ENCODE peak calls at places on chromosomes 2 and 18, in five cellular contexts. L, A, C, I and D are unnamed samples.

GRCh38 chr2:159399716-159400525 is 113.4 kb upstream of the WDSUB1 start:
- DNase-seq in A (no peak), C (peak; percentile 11), L (no peak), I (no peak), D (no peak)

GRCh38 chr2:180622122-180622918 is 358.1 kb upstream of the UBE2E3 start:
- DNase-seq in A (no peak), I (no peak), C (peak; percentile 33), L (no peak), D (no peak)

GRCh38 chr2:37472959-37473358 is 128.5 kb downstream of the QPCT start:
- DNase-seq in C (peak; percentile 37), A (no peak), I (no peak), L (no peak), D (no peak)

GRCh38 chr2:96806468-96807126 is 9.5 kb upstream of the CNNM3 start:
- DNase-seq in L (no peak), C (no peak), I (peak; percentile 70), A (no peak), D (no peak)

GRCh38 chr2:26122633-26123032 is 50.3 kb upstream of the GAREM2 start:
- DNase-seq in A (no peak), C (no peak), L (no peak), I (no peak), D (no peak)

GRCh38 chr2:144230057-144230451 is 289.9 kb downstream of the ZEB2 start:
- DNase-seq in L (no peak), I (no peak), C (no peak), A (no peak), D (no peak)

GRCh38 chr2:160970052-160970846 is 190.0 kb upstream of the TANK start:
- DNase-seq in I (peak; percentile 55), A (peak; percentile 28), C (peak; percentile 85), L (no peak), D (peak; percentile 27)

GRCh38 chr18:24656044-24656443 is 195.6 kb downstream of the HRH4 start:
- DNase-seq in A (no peak), C (no peak), L (no peak), I (no peak), D (no peak)

GRCh38 chr2:166521155-166521554 is 27.1 kb upstream of the SCN7A start:
- DNase-seq in I (no peak), A (no peak), L (no peak), C (no peak), D (no peak)

GRCh38 chr2:184551631-184552030 is 46.7 kb upstream of the ZNF804A start:
- DNase-seq in A (no peak), I (no peak), C (no peak), L (no peak), D (no peak)

GRCh38 chr2:189179607-189179979 is at the start of gene COL5A2:
- DNase-seq in I (peak; percentile 47), C (peak; percentile 86), A (peak; percentile 24), L (no peak), D (peak; percentile 40)

GRCh38 chr2:68732533-68732932 is 2.1 kb upstream of the ARHGAP25 start:
- DNase-seq in A (no peak), C (no peak), L (no peak), I (no peak), D (no peak)

GRCh38 chr18:62979172-62979571 is 263.8 kb downstream of the PHLPP1 start:
- DNase-seq in C (no peak), L (peak; percentile 60), A (no peak), I (peak; percentile 55), D (peak; percentile 66)

GRCh38 chr2:104412384-104412783 is 441.5 kb upstream of the POU3F3 start:
- DNase-seq in L (no peak), I (peak; percentile 70), A (peak; percentile 33), C (peak; percentile 35), D (no peak)

GRCh38 chr2:195411219-195411687 is 245.8 kb upstream of the SLC39A10 start:
- DNase-seq in C (no peak), L (no peak), I (no peak), A (no peak), D (no peak)

GRCh38 chr2:33583194-33583938 is 15.7 kb downstream of the FAM98A start:
- DNase-seq in A (no peak), L (no peak), I (peak; percentile 63), C (peak; percentile 46), D (peak; percentile 23)

GRCh38 chr18:55763298-55763697 is 175.3 kb upstream of the TCF4 start:
- DNase-seq in C (peak; percentile 16), I (no peak), L (no peak), A (no peak), D (no peak)

GRCh38 chr2:217695033-217695520 is 307.7 kb downstream of the TNS1 start:
- DNase-seq in I (no peak), A (no peak), L (no peak), C (no peak), D (no peak)

GRCh38 chr18:48333563-48333962 is 75.6 kb downstream of the ZBTB7C start:
- DNase-seq in I (no peak), L (no peak), A (no peak), C (no peak), D (no peak)

GRCh38 chr18:59155140-59155539 is 15.5 kb downstream of the SEC11C start:
- DNase-seq in A (no peak), I (no peak), L (no peak), C (peak; percentile 2), D (no peak)

GRCh38 chr2:123695449-123695848 is 329.6 kb upstream of the CNTNAP5 start:
- DNase-seq in I (no peak), L (no peak), C (no peak), A (no peak), D (no peak)

DNA sequence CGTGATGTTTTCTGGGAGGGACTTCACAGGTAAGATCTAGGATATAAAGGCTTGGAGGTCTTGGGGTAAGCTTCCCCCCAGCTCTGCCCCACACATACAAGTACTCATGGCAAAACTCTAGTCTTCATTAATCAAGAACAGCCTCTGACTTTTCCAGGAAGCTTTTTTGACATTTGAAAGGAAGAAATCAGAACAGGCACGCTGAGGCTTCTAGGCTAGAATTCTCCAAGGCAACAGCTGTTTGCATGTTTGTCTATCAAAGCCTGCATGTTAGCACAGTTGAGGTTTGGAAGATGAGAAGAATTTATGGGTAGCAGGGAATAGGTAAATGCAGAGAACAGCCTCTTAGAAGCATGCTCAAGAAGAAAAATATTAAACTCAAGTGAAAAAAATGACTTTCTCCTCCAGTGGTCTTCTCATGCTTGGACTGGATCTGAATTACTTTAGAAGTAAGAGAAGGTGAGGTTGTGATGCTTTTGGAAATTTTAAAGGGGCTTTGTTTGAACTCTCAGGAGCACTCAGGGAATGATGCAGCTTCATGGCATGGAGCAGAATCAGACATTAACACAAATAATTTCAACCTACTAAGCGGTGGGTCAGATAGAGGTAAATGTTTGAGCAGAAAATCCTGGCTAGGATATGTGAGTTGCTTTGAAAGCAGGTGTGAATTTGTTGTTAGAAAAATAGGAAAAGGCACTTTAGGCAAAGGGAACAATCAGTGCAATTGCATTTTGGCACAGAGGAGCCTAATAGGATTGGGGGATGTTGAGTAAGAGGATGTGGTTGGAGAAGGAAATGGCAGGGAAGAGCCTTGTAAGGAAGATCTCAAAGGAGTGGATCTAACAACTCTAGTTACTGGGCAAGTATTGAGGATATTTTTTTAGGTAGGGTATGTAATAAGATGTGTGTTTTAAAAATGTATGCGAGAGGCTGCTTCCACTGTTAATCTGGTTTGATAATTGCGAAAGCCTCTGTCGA is 76.2 kb downstream of the DDX1 start:
- DNase-seq in I (no peak), C (no peak), L (no peak), A (no peak), D (no peak)
- TF ChIP-seq POLR2A in I (no peak), C (no peak), L (no peak), A (no peak), D (no peak)

DNA sequence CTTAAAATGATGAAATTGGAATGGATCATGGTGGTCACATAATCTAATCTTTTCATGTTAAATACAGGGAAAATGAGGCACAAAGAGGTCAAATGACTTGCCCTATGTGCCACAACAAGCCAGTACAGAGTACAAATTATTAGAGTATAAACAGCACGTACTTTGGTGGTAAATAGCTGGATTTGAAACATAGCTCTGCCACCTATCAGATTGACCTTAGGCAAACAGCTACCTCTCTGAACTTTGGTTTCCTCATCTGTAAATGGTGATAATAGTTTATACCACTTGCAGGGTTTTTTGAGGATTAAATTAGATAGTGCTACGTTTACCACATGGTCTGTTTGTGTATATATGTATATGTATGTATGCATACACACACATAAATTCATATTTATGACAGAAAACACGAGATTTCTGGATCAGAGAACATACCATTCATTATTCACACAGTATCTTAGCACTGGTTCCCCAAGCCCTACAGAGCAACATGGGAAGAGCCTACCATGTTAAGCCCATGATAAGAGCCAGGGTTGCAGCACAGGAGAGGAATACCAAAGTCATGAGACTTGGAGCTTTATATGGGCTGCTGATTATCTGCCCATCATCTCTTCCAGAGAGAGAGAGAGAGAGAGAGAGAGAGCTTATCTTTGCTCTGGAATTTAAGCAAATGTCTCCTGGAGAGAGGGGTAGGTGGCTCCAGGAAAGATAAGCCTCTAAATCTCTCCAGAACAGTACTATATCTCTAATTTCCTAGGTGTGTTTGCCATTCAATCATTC is 73.5 kb downstream of the MDH1 start:
- DNase-seq in A (no peak), I (no peak), L (no peak), C (no peak), D (no peak)
- H3K4me1 ChIP-seq in A (peaks cover 4% of the 10 kb centered on the region), I (no peaks in the 10 kb centered on the region), L (no peaks in the 10 kb centered on the region), C (no peaks in the 10 kb centered on the region), D (peaks cover 2% of the 10 kb centered on the region)

DNA sequence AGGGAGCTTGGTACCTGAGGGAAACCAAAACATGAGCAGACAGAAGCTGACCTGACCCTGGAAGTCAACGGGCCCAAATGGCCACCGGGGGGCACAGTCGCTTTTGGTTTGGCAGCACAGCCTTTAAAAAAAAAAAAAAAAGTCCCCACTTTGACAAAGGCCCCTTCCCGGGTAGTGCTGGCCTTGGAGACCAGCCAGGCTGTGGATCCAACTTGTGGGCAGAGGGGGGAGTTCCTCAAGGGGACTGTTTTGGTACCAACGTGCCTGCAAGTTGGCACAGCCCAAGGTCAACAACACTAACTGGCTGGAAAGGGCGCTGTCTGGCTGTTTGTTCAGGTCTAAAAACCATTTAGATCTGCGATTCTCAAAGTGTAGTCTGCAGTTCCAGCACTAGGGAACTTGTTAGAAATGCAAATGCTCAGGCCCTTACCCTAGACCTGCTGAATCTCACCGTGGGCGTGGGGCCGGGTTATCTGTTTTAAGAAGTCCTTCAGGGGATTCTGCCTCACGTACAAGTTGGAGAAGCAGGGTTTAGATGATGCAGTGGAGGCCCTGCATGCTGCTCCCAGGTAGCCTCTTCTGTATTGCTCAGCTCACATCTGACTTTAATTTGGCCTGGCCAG is 83.0 kb downstream of the LPIN1 start:
- DNase-seq in L (peak; percentile 63), C (peak; percentile 62), I (peak; percentile 83), A (peak; percentile 49), D (peak; percentile 50)
- H3K4me3 ChIP-seq in L (peak overlapping the region; percentile 34), C (no peak overlapping the region), I (peak overlapping the region; percentile 23), A (no peak overlapping the region), D (no peak overlapping the region)

DNA sequence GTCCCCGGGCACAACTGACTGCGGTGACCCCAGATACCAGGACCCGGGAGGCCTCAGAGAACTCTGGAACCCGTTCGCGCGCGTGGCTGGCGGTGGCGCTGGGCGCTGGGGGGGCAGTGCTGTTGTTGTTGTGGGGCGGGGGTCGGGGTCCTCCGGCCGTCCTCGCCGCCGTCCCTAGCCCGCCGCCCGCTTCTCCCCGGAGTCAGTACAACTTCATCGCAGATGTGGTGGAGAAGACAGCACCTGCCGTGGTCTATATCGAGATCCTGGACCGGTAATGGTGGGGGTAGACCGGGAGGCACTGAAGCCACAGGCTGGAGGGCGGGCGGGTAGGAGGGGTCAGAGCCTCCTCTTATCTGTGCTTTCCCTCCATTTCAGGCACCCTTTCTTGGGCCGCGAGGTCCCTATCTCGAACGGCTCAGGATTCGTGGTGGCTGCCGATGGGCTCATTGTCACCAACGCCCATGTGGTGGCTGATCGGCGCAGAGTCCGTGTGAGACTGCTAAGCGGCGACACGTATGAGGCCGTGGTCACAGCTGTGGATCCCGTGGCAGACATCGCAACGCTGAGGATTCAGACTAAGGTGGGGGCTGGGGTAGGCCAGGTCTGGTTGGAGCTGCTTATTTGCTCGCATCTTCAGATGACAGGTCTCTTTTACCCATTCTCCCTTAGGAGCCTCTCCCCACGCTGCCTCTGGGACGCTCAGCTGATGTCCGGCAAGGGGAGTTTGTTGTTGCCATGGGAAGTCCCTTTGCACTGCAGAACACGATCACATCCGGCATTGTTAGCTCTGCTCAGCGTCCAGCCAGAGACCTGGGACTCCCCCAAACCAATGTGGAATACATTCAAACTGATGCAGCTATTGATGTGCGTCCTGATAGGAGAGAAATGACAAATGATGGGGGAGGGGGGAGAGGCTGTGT is 767 bp downstream of the HTRA2 start:
- DNase-seq in C (no peak), A (peak; percentile 62), I (peak; percentile 78), L (peak; percentile 41), D (no peak)
- TF ChIP-seq POLR2A in C (no peak), A (no peak), I (no peak), L (no peak), D (no peak)